ENCODE peak calls at places on chromosomes 13 and 19, in six cellular contexts. L is HepG2, B is Peyer's patch, Y is body of pancreas, J is A549, C is lower leg skin. G is an unnamed sample.

GRCh38 chr13:46297338-46297737 is 85.6 kb downstream of the LRRC63 start:
- DNase-seq in J (no peak), B (no peak), C (no peak), Y (no peak), L (no peak), G (no peak)

GRCh38 chr19:33876619-33877018 is 79.9 kb downstream of the KCTD15 start:
- DNase-seq in C (no peak), Y (no peak), B (no peak), L (no peak), J (no peak), G (no peak)

GRCh38 chr13:97695684-97696083 is 257.8 kb upstream of the IPO5 start:
- DNase-seq in C (no peak), L (no peak), Y (no peak), J (peak; percentile 43), B (no peak), G (no peak)

GRCh38 chr13:23852351-23852750 is 36.8 kb downstream of the MIPEP start:
- DNase-seq in B (no peak), C (no peak), Y (no peak), L (no peak), J (no peak), G (no peak)

GRCh38 chr19:4338441-4339350 is at the start of gene STAP2:
- DNase-seq in L (peak; percentile 44), Y (peak; percentile 85), J (no peak), B (no peak), C (no peak), G (no peak)

GRCh38 chr13:59643906-59644626 is 519.7 kb downstream of the DIAPH3 start:
- DNase-seq in J (no peak), B (no peak), L (no peak), C (no peak), Y (peak; percentile 36), G (no peak)

GRCh38 chr13:63540042-63540441 is 2124.4 kb upstream of the PCDH20 start:
- DNase-seq in C (no peak), B (no peak), Y (no peak), L (no peak), J (no peak), G (no peak)

GRCh38 chr13:79910869-79911540 is 429.9 kb downstream of the SPRY2 start:
- DNase-seq in C (no peak), J (no peak), Y (no peak), B (no peak), L (no peak), G (no peak)

GRCh38 chr19:43782689-43783231 is 2.0 kb upstream of the KCNN4 start:
- DNase-seq in Y (no peak), J (peak; percentile 58), C (no peak), L (no peak), B (peak; percentile 86), G (no peak)

GRCh38 chr13:45847554-45848224 is 3.9 kb downstream of the SIAH3 start:
- DNase-seq in J (no peak), Y (peak; percentile 46), C (no peak), B (peak; percentile 28), L (no peak), G (no peak)

GRCh38 chr19:6529351-6529750 is 1.5 kb upstream of the TNFSF9 start:
- DNase-seq in J (no peak), Y (no peak), C (no peak), B (no peak), L (no peak), G (no peak)

GRCh38 chr19:6529937-6530384 is 865 bp upstream of the TNFSF9 start:
- DNase-seq in C (no peak), L (no peak), Y (no peak), B (no peak), J (no peak), G (no peak)

GRCh38 chr19:6531956-6532243 is 1.1 kb downstream of the TNFSF9 start:
- DNase-seq in Y (no peak), L (no peak), B (no peak), C (no peak), J (no peak), G (no peak)

GRCh38 chr19:6531163-6531955 is 533 bp downstream of the TNFSF9 start:
- DNase-seq in Y (no peak), L (no peak), J (no peak), B (no peak), C (no peak), G (no peak)

GRCh38 chr19:6530385-6531162 is at the start of gene TNFSF9:
- DNase-seq in B (peak; percentile 89), J (peak; percentile 87), L (peak; percentile 73), C (peak; percentile 98), Y (peak; percentile 88), G (peak; percentile 73)
- TF ChIP-seq POLR2A in B (peak; percentile 62), J (peak; percentile 91), L (peak; percentile 71), C (peak; percentile 57), Y (peak; percentile 54), G (peak; percentile 91)

DNA sequence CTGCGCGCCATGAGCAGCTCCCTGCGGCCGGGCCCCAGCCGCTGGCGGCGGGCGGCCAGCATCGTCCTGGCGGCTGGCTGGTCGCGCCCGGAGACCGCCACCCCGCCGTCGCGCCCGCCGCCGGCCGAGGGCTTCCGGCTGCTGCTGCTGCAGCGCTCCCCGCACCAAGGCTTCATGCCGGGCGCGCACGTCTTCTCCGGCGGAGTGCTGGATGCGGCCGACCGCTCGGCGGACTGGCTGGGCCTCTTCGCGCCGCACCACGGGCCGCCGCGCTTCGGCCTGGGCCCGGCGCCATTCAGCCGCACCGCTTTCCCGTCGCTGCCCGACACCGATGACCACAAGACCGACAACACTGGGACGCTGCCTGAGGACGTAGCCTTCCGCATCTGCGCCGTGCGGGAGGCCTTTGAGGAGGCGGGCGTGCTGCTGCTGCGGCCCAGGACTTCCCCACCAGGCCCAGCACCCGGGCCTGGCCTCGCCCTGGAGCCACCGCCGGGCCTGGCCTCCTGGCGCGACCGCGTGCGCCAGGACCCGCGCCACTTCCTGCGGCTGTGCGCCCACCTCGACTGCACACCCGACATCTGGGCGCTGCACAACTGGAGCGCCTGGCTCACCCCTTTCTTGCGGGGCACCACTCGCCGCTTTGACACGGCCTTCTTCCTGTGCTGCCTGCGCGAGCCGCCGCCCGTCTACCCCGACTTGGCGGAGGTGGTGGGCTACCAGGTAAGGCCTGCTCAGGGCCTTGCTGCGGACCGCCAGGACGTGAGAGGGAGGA is 518 bp downstream of the NUDT19 start:
- DNase-seq in B (peak; percentile 47), J (peak; percentile 85), C (peak; percentile 91), Y (peak; percentile 77), L (no peak), G (peak; percentile 46)
- TF ChIP-seq POLR2A in B (no peak), J (no peak), C (no peak), Y (no peak), L (no peak), G (no peak)

GRCh38 chr19:12497032-12497431 is 12.4 kb upstream of the ZNF709 start:
- DNase-seq in Y (no peak), J (no peak), B (no peak), C (peak; percentile 54), L (peak; percentile 62), G (no peak)

GRCh38 chr19:12494260-12494860 is 9.7 kb upstream of the ZNF709 start:
- DNase-seq in Y (no peak), C (peak; percentile 15), J (no peak), L (no peak), B (no peak), G (no peak)

GRCh38 chr19:12496480-12496879 is 11.9 kb upstream of the ZNF709 start:
- DNase-seq in Y (no peak), J (no peak), B (no peak), C (peak; percentile 43), L (no peak), G (no peak)

GRCh38 chr19:12495002-12495802 is 10.6 kb upstream of the ZNF709 start:
- DNase-seq in B (peak; percentile 96), Y (peak; percentile 98), L (peak; percentile 95), C (peak; percentile 99), J (peak; percentile 42), G (peak; percentile 71)
- TF ChIP-seq POLR2A in B (peak; percentile 73), Y (peak; percentile 95), L (peak; percentile 97), C (no peak), J (no peak), G (peak; percentile 89)

DNA sequence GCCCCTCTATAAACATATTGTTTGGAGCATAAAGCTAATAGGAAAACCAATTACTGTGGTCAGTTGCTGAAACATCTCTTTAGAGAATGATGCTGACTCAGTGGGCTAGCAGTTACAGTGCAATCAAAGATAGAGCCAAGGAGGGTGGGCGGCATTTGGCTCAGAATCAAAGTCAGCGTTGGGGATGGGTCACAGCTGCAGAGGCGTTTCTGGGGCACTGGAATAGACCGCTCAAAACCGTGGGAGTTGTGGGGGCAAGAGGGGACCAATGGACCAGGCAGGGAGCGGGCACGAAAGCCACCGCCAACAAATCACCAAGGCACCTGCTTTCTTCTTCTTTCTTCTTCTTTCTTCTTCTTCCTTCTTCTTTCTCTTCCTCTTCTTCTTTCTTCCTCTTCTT is 76.7 kb downstream of the RASL11A start:
- DNase-seq in B (no peak), C (no peak), Y (no peak), L (no peak), J (no peak), G (no peak)
- TF ChIP-seq POLR2A in B (no peak), C (no peak), Y (no peak), L (no peak), J (no peak), G (no peak)

DNA sequence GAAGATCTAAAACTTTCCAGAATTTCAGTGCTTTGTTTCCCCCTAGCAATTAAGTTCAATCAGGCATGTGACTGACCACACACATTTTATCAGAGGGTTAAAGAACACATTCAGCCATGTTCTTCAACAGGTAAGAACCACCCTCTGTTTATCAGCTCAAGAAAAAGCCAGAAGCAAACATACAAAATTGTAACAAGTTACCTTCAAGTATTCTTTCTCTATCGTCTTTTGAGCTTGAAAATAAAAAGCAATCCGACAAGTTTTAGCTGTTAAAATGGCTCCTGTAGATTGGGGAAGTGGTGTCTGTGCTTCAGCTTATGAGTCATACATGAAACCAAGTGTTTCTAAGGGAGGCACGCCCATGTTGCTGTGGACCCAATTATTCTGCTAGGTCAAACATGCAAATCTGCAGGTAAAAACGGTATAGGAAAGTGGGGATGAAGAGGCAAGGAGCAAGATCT is at the start of gene ELF1:
- DNase-seq in L (peak; percentile 65), B (peak; percentile 78), J (peak; percentile 84), Y (peak; percentile 83), C (no peak), G (peak; percentile 19)
- TF ChIP-seq POLR2A in L (no peak), B (peak; percentile 46), J (no peak), Y (peak; percentile 50), C (no peak), G (no peak)

DNA sequence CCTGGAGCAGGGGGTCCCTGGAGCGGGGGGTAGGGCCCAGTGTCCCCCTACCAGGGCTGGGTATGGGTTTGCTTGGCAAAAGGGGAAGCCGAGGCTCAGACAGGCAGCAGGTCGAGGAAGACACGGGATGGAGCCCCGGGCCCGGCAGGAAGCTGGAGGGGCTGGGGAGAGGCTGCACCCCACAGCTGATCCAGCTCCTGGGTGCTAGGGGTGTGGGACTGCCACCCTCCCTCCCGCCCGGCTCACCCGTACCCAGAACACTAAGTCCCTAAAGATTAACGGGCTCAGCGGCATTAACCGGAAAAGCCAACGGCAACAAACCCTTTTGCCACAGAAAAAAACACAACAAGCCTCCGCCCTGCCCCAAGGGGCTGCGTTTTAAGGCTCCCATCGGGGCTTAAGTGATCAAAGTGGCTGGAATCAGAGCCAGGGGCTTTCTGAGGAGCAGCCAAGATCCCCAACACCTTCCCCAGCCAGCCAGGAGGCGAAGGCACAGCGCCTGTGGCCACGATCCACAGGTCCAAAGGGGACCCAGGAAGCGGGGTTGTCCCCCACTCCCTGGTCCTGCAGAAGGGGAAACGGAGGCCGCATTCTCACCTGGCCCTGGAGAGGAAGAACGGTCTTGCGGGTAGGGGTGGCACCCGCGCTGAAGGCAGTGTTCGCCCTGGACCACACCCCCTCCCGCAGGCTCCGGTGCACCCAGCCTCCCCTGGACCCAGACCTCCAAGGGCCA is 5.3 kb downstream of the TCF3 start:
- DNase-seq in J (no peak), L (no peak), Y (no peak), B (peak; percentile 32), C (no peak), G (no peak)
- TF ChIP-seq POLR2A in J (no peak), L (no peak), Y (no peak), B (no peak), C (no peak), G (no peak)